ENCODE peak calls at places on chromosomes 6 and 20, in seven cellular contexts. One of them, this sample, is unnamed.

GRCh38 chr6:79546186-79546585 is 9.0 kb upstream of the LCA5 start:
- DNase-seq in IMR-90: peak; percentile 46
- DNase-seq in CD8-positive, alpha-beta T cell: no peak
- DNase-seq in pancreas: no peak
- DNase-seq in fibroblast of pulmonary artery: peak; percentile 49
- DNase-seq in astrocyte: peak; percentile 72
- DNase-seq in A549: no peak
- DNase-seq in this sample: peak; percentile 29

GRCh38 chr6:75855047-75855446 is 106.0 kb downstream of the MYO6 start:
- DNase-seq in astrocyte: peak; percentile 42
- DNase-seq in pancreas: no peak
- DNase-seq in A549: peak; percentile 2
- DNase-seq in fibroblast of pulmonary artery: peak; percentile 85
- DNase-seq in CD8-positive, alpha-beta T cell: no peak
- DNase-seq in IMR-90: peak; percentile 77
- DNase-seq in this sample: peak; percentile 71

GRCh38 chr6:42210551-42210950 is 7.1 kb downstream of the MRPS10 start:
- DNase-seq in astrocyte: no peak
- DNase-seq in A549: no peak
- DNase-seq in IMR-90: no peak
- DNase-seq in fibroblast of pulmonary artery: no peak
- DNase-seq in pancreas: no peak
- DNase-seq in CD8-positive, alpha-beta T cell: no peak
- DNase-seq in this sample: no peak

GRCh38 chr6:22717906-22718305 is 148.5 kb downstream of the HDGFL1 start:
- DNase-seq in IMR-90: no peak
- DNase-seq in pancreas: peak; percentile 54
- DNase-seq in fibroblast of pulmonary artery: no peak
- DNase-seq in A549: no peak
- DNase-seq in astrocyte: no peak
- DNase-seq in CD8-positive, alpha-beta T cell: no peak
- DNase-seq in this sample: no peak

GRCh38 chr20:45011108-45011526 is 44.8 kb downstream of the STK4 start:
- DNase-seq in fibroblast of pulmonary artery: peak; percentile 83
- DNase-seq in astrocyte: peak; percentile 81
- DNase-seq in CD8-positive, alpha-beta T cell: no peak
- DNase-seq in pancreas: peak; percentile 19
- DNase-seq in IMR-90: peak; percentile 80
- DNase-seq in A549: peak; percentile 46
- DNase-seq in this sample: peak; percentile 91

GRCh38 chr20:58511861-58512260 is 3.3 kb downstream of the APCDD1L start:
- DNase-seq in A549: no peak
- DNase-seq in fibroblast of pulmonary artery: peak; percentile 13
- DNase-seq in CD8-positive, alpha-beta T cell: no peak
- DNase-seq in pancreas: no peak
- DNase-seq in IMR-90: no peak
- DNase-seq in astrocyte: no peak
- DNase-seq in this sample: peak; percentile 25

GRCh38 chr6:144055121-144055931 is 40.0 kb downstream of the SF3B5 start:
- DNase-seq in IMR-90: no peak
- DNase-seq in fibroblast of pulmonary artery: no peak
- DNase-seq in A549: no peak
- DNase-seq in CD8-positive, alpha-beta T cell: no peak
- DNase-seq in pancreas: no peak
- DNase-seq in astrocyte: no peak
- DNase-seq in this sample: no peak

GRCh38 chr6:129575378-129576118 is 134.4 kb downstream of the ARHGAP18 start:
- DNase-seq in IMR-90: peak; percentile 72
- DNase-seq in astrocyte: peak; percentile 52
- DNase-seq in CD8-positive, alpha-beta T cell: no peak
- DNase-seq in A549: peak; percentile 4
- DNase-seq in pancreas: no peak
- DNase-seq in fibroblast of pulmonary artery: peak; percentile 78
- DNase-seq in this sample: peak; percentile 83

GRCh38 chr6:27287751-27288135 is 24.3 kb downstream of the POM121L2 start:
- DNase-seq in IMR-90: no peak
- DNase-seq in astrocyte: no peak
- DNase-seq in fibroblast of pulmonary artery: no peak
- DNase-seq in CD8-positive, alpha-beta T cell: no peak
- DNase-seq in A549: no peak
- DNase-seq in pancreas: no peak
- DNase-seq in this sample: no peak

GRCh38 chr6:27286141-27286540 is 25.9 kb downstream of the POM121L2 start:
- DNase-seq in pancreas: no peak
- DNase-seq in CD8-positive, alpha-beta T cell: no peak
- DNase-seq in astrocyte: no peak
- DNase-seq in fibroblast of pulmonary artery: no peak
- DNase-seq in A549: no peak
- DNase-seq in IMR-90: no peak
- DNase-seq in this sample: no peak

GRCh38 chr6:27290065-27290849 is 21.8 kb downstream of the POM121L2 start:
- DNase-seq in astrocyte: peak; percentile 31
- DNase-seq in pancreas: no peak
- DNase-seq in fibroblast of pulmonary artery: peak; percentile 38
- DNase-seq in IMR-90: peak; percentile 63
- DNase-seq in A549: no peak
- DNase-seq in CD8-positive, alpha-beta T cell: no peak
- DNase-seq in this sample: peak; percentile 16

GRCh38 chr6:27290850-27291208 is 21.2 kb downstream of the POM121L2 start:
- DNase-seq in IMR-90: no peak
- DNase-seq in astrocyte: no peak
- DNase-seq in pancreas: no peak
- DNase-seq in CD8-positive, alpha-beta T cell: no peak
- DNase-seq in A549: no peak
- DNase-seq in fibroblast of pulmonary artery: no peak
- DNase-seq in this sample: no peak

DNA sequence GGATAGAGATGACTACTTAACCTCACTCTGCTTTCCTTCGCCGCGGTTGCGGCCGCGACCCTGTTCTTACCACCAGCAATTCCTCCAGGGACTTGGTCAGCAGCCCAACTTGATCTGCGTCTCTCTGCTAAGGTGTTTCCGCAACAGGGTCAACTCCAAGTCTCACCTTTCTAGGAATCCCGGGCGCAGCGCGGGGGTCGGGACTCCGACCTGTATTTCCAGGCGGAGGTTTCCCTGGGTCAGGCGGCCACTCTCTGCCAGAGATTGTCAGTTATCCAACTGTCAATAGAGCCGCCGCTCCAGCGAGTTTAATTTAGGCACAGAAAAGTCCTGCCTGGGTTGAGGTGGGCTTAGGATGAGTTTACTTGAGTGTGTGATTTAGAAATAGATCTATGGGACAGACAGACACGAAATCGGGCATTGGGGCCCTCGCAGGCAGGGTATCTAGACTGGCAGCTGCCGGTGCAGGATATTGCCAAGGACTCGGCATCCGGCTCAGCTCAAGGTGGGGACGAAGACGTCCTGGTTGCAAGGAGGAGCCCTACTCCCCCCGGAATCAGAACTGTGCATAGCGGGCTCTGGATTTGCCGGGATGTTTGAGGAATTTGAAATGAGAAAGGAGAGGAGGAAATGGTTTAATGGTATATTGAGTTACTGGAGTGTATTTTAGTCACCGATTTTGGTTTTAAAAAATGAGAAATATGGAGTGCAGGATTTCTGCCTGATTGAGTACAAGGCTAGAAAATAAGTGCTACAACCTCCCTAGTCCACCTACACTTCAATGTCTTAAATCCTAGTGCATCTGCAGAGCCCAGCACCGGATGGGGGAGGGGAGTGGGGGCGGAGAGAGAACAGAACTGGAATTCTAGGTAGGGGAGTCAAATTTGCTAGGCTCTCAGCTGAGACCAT is 23.7 kb downstream of the POM121L2 start:
- DNase-seq in astrocyte: no peak
- DNase-seq in pancreas: no peak
- DNase-seq in IMR-90: no peak
- DNase-seq in A549: no peak
- DNase-seq in fibroblast of pulmonary artery: no peak
- DNase-seq in CD8-positive, alpha-beta T cell: no peak
- DNase-seq in this sample: no peak
- H3K4me3 ChIP-seq in astrocyte: no peak overlapping the region
- H3K4me3 ChIP-seq in pancreas: no peak overlapping the region
- H3K4me3 ChIP-seq in IMR-90: peak overlapping the region; percentile 5
- H3K4me3 ChIP-seq in A549: peak overlapping the region; percentile 54
- H3K4me3 ChIP-seq in fibroblast of pulmonary artery: peak overlapping the region; percentile 6
- H3K4me3 ChIP-seq in CD8-positive, alpha-beta T cell: no peak overlapping the region
- H3K4me3 ChIP-seq in this sample: no peak overlapping the region

GRCh38 chr20:33653218-33653899 is 8.8 kb upstream of the C20orf144 start:
- DNase-seq in astrocyte: no peak
- DNase-seq in pancreas: no peak
- DNase-seq in fibroblast of pulmonary artery: peak; percentile 75
- DNase-seq in A549: peak; percentile 73
- DNase-seq in CD8-positive, alpha-beta T cell: no peak
- DNase-seq in IMR-90: peak; percentile 66
- DNase-seq in this sample: peak; percentile 75

GRCh38 chr20:33654680-33655161 is 7.4 kb upstream of the C20orf144 start:
- DNase-seq in A549: no peak
- DNase-seq in fibroblast of pulmonary artery: no peak
- DNase-seq in IMR-90: no peak
- DNase-seq in CD8-positive, alpha-beta T cell: no peak
- DNase-seq in astrocyte: no peak
- DNase-seq in pancreas: no peak
- DNase-seq in this sample: no peak

GRCh38 chr20:33653900-33654596 is 8.1 kb upstream of the C20orf144 start:
- DNase-seq in astrocyte: no peak
- DNase-seq in A549: no peak
- DNase-seq in CD8-positive, alpha-beta T cell: no peak
- DNase-seq in IMR-90: no peak
- DNase-seq in pancreas: peak; percentile 99
- DNase-seq in fibroblast of pulmonary artery: no peak
- DNase-seq in this sample: no peak

GRCh38 chr20:33656010-33656782 is 5.9 kb upstream of the C20orf144 start:
- DNase-seq in fibroblast of pulmonary artery: no peak
- DNase-seq in CD8-positive, alpha-beta T cell: no peak
- DNase-seq in A549: no peak
- DNase-seq in pancreas: no peak
- DNase-seq in astrocyte: no peak
- DNase-seq in IMR-90: no peak
- DNase-seq in this sample: no peak

GRCh38 chr20:33655164-33655563 is 7.0 kb upstream of the C20orf144 start:
- DNase-seq in A549: no peak
- DNase-seq in pancreas: no peak
- DNase-seq in fibroblast of pulmonary artery: no peak
- DNase-seq in IMR-90: no peak
- DNase-seq in CD8-positive, alpha-beta T cell: no peak
- DNase-seq in astrocyte: no peak
- DNase-seq in this sample: no peak
- TF ChIP-seq CTCF in A549: no peak
- TF ChIP-seq CTCF in pancreas: no peak
- TF ChIP-seq CTCF in fibroblast of pulmonary artery: no peak
- TF ChIP-seq CTCF in IMR-90: no peak
- TF ChIP-seq CTCF in CD8-positive, alpha-beta T cell: no peak
- TF ChIP-seq CTCF in astrocyte: no peak
- TF ChIP-seq CTCF in this sample: no peak

DNA sequence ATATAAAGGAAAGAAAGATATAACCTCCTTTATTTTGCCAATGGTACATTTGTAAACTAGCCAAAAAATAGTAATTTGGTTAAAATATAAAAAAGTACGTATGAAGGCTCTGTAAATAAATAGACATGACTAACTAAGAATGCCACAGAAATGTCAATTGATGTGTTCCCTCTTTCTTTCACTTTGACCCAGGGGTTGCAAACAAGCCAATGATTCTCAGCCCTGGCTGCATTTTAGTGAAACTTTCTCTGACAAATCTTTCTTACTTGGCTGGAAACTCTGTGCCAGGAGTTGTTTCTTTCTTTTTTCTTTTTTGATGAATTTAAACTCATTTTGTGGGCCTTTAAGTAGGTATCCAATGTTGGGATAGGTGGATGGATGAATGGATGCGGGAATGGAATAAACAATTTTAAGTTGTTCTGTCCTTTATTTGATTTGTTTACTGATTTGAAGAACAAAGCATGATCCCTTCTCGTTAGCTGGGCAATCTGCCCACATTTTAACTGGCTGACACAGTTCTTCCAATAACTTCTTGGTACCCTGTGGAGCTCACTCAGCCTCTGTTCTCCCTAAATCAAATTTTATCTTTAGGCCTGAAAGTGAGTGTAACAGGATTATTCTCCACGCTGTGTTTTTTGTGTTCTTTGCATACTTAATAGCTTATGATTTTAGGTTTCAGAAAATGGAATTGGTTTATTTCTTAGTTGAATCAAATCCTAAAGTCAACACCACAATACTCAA is 58.6 kb upstream of the GCLC start:
- DNase-seq in IMR-90: peak; percentile 47
- DNase-seq in astrocyte: peak; percentile 52
- DNase-seq in A549: no peak
- DNase-seq in CD8-positive, alpha-beta T cell: no peak
- DNase-seq in pancreas: no peak
- DNase-seq in fibroblast of pulmonary artery: peak; percentile 11
- DNase-seq in this sample: peak; percentile 59
- H3K4me3 ChIP-seq in IMR-90: no peak overlapping the region
- H3K4me3 ChIP-seq in astrocyte: no peak overlapping the region
- H3K4me3 ChIP-seq in A549: no peak overlapping the region
- H3K4me3 ChIP-seq in CD8-positive, alpha-beta T cell: no peak overlapping the region
- H3K4me3 ChIP-seq in pancreas: no peak overlapping the region
- H3K4me3 ChIP-seq in fibroblast of pulmonary artery: no peak overlapping the region
- H3K4me3 ChIP-seq in this sample: no peak overlapping the region

DNA sequence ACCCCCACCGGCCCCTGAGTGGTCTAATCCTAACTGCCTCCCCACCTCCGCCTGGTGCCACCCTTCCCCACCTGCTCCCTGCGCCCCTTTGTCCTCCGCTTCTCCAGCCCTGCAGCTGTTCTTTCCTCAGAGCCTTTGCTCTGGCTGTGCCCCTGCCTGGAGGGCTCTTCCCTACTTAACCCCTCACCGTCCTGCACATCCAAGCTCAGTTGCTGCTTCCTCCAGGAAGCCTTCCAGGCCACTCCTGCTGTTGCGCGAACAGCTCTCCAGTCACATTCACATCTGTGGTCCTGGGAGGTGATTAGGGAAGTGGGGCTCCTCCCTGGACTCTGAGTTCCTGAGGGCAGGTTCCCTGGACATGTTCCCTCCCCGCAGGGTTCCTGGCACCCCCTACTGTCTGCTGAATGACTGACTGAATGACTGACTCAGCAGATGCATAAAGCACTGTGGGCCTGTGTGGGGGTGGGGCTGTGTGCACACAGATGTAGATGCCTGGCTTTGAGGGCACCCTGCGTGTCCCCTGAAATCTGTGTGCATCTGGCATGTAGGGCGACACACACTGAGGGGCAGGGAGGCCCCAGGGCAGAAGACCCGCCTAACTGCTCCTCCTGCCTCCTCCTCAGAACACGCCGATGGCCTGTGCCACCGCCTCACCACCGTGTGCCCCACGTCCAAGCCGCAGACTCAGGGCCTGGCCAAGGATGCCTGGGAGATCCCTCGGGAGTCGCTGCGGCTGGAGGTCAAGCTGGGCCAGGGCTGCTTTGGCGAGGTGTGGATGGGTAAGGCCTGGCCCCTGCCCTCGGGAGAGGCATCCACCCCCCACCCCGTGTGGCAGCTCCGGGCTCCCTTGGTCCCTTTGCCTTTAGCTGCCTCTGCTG is 51.4 kb downstream of the SRC start:
- DNase-seq in CD8-positive, alpha-beta T cell: no peak
- DNase-seq in A549: peak; percentile 44
- DNase-seq in fibroblast of pulmonary artery: no peak
- DNase-seq in astrocyte: no peak
- DNase-seq in pancreas: no peak
- DNase-seq in IMR-90: no peak
- DNase-seq in this sample: no peak
- TF ChIP-seq CTCF in CD8-positive, alpha-beta T cell: no peak
- TF ChIP-seq CTCF in A549: no peak
- TF ChIP-seq CTCF in fibroblast of pulmonary artery: no peak
- TF ChIP-seq CTCF in astrocyte: no peak
- TF ChIP-seq CTCF in pancreas: no peak
- TF ChIP-seq CTCF in IMR-90: no peak
- TF ChIP-seq CTCF in this sample: no peak